ENCODE peak calls at places on chromosomes 2 and 18, in six cellular contexts. Y is transverse colon, R is K562, U is left ventricle myocardium inferior, S is mucosa of descending colon, X is GM23338. A is an unnamed sample. For H3K36me3, the result is how much of the 10 kb centered on the place peaks cover.

GRCh38 chr18:32271649-32272324 is 81.9 kb downstream of the MEP1B start:
- DNase-seq in S (no peak), X (peak), Y (peak), U (no peak), R (peak), A (peak)

GRCh38 chr2:230944123-230944653 is 19.1 kb upstream of the GPR55 start:
- DNase-seq in Y (no peak), U (no peak), R (no peak), X (no peak), S (no peak), A (no peak)

GRCh38 chr2:175036582-175037018 is 31.4 kb upstream of the CHN1 start:
- DNase-seq in X (peak), U (no peak), R (peak), Y (no peak), S (no peak), A (no peak)

GRCh38 chr18:9506046-9506792 is 30.9 kb downstream of the RALBP1 start:
- DNase-seq in U (no peak), R (no peak), Y (peak), S (no peak), X (peak), A (peak)

GRCh38 chr2:24886640-24887324 is 33.3 kb downstream of the ADCY3 start:
- DNase-seq in U (no peak), R (no peak), Y (no peak), X (no peak), S (no peak), A (no peak)

GRCh38 chr18:33051397-33051796 is 278.6 kb upstream of the KLHL14 start:
- DNase-seq in S (no peak), X (no peak), U (no peak), R (no peak), Y (no peak), A (no peak)

GRCh38 chr2:172462393-172463381 is 35.3 kb downstream of the ITGA6 start:
- DNase-seq in X (no peak), U (no peak), S (no peak), R (no peak), Y (peak), A (no peak)

GRCh38 chr2:128473175-128474013 is 154.7 kb upstream of the HS6ST1 start:
- DNase-seq in U (no peak), S (no peak), Y (peak), X (peak), R (no peak), A (no peak)

GRCh38 chr2:26605195-26605968 is 35.8 kb downstream of the CIB4 start:
- DNase-seq in Y (no peak), U (no peak), X (peak), S (no peak), R (peak), A (no peak)

GRCh38 chr2:180907731-180908130 is 72.7 kb upstream of the UBE2E3 start:
- DNase-seq in S (no peak), X (no peak), R (no peak), Y (no peak), U (no peak), A (no peak)

GRCh38 chr18:67875936-67876335 is 359.4 kb upstream of the DSEL start:
- DNase-seq in R (no peak), U (no peak), Y (no peak), X (no peak), S (no peak), A (no peak)

GRCh38 chr2:20207051-20207450 is 17.9 kb downstream of the SDC1 start:
- DNase-seq in U (no peak), Y (peak), S (no peak), X (no peak), R (no peak), A (no peak)

GRCh38 chr2:138433995-138434991 is 67.3 kb upstream of the SPOPL start:
- DNase-seq in X (peak), Y (no peak), R (peak), U (no peak), S (no peak), A (no peak)

GRCh38 chr2:148812306-148812705 is 62.7 kb upstream of the KIF5C start:
- DNase-seq in Y (peak), X (no peak), R (no peak), S (peak), U (peak), A (peak)

GRCh38 chr2:220188031-220188430 is 560.6 kb downstream of the SLC4A3 start:
- DNase-seq in U (no peak), S (no peak), X (no peak), R (no peak), Y (no peak), A (no peak)

GRCh38 chr18:9404565-9405060 is 70.0 kb downstream of the TWSG1 start:
- DNase-seq in U (no peak), X (no peak), R (peak), Y (no peak), S (no peak), A (peak)

GRCh38 chr2:8684885-8685696 is 3.2 kb downstream of the ID2 start:
- DNase-seq in U (peak), S (peak), R (peak), Y (peak), X (peak), A (peak)

GRCh38 chr2:120522151-120522751 is 176.3 kb downstream of the INHBB start:
- DNase-seq in S (no peak), Y (no peak), R (no peak), U (peak), X (no peak), A (no peak)

GRCh38 chr18:49898421-49898820 is 85.1 kb upstream of the ACAA2 start:
- DNase-seq in U (peak), Y (peak), X (peak), R (peak), S (no peak), A (no peak)

GRCh38 chr2:2876350-2877042 is 501.1 kb downstream of the EIPR1 start:
- DNase-seq in S (no peak), X (peak), Y (no peak), R (no peak), U (no peak), A (no peak)

GRCh38 chr18:48950536-48951447 is at the start of gene SMAD7:
- DNase-seq in R (peak), U (no peak), S (peak), X (no peak), Y (peak), A (peak)

GRCh38 chr2:118089015-118089800 is 937 bp downstream of the INSIG2 start:
- DNase-seq in U (no peak), Y (peak), S (no peak), R (peak), X (peak), A (peak)

GRCh38 chr2:71851094-71851755 is 296.4 kb downstream of the CYP26B1 start:
- DNase-seq in R (no peak), Y (no peak), S (no peak), U (peak), X (no peak), A (peak)

GRCh38 chr18:55228707-55229106 is 269.4 kb upstream of the CCDC68 start:
- DNase-seq in X (peak), S (no peak), Y (no peak), U (no peak), R (no peak), A (no peak)

GRCh38 chr2:237254369-237254861 is 159.5 kb downstream of the COL6A3 start:
- DNase-seq in Y (no peak), S (no peak), R (no peak), U (no peak), X (no peak), A (no peak)

GRCh38 chr2:18630941-18631340 is 41.6 kb upstream of the NT5C1B start:
- DNase-seq in S (no peak), Y (no peak), R (no peak), U (no peak), X (no peak), A (no peak)

GRCh38 chr18:3923750-3924149 is 473.8 kb downstream of the TGIF1 start:
- DNase-seq in U (no peak), R (no peak), S (no peak), Y (no peak), X (no peak), A (no peak)

GRCh38 chr2:102615620-102616436 is 3.5 kb upstream of the SLC9A2 start:
- DNase-seq in Y (peak), R (peak), S (peak), U (peak), X (peak), A (peak)

GRCh38 chr2:85551698-85552678 is 9.3 kb downstream of the GGCX start:
- DNase-seq in X (peak), S (peak), Y (peak), R (peak), U (peak), A (peak)

GRCh38 chr2:85978883-85979780 is 90.3 kb upstream of the ST3GAL5 start:
- DNase-seq in U (no peak), R (no peak), S (no peak), Y (no peak), X (no peak), A (no peak)

GRCh38 chr18:79896746-79897145 is 54.7 kb downstream of the SLC66A2 start:
- DNase-seq in U (no peak), X (no peak), S (no peak), Y (no peak), R (no peak), A (no peak)

GRCh38 chr2:144356402-144356801 is 163.5 kb downstream of the ZEB2 start:
- DNase-seq in X (no peak), S (no peak), R (no peak), Y (no peak), U (no peak), A (no peak)

GRCh38 chr18:4748975-4749374 is 293.9 kb upstream of the DLGAP1 start:
- DNase-seq in U (no peak), S (no peak), Y (no peak), X (no peak), R (no peak), A (no peak)

GRCh38 chr2:1561793-1562521 is 148.7 kb downstream of the TPO start:
- DNase-seq in Y (no peak), R (no peak), X (no peak), U (no peak), S (no peak), A (peak)

GRCh38 chr2:167487728-167488127 is 599.4 kb downstream of the XIRP2 start:
- DNase-seq in Y (no peak), R (no peak), S (no peak), U (no peak), X (no peak), A (no peak)

GRCh38 chr18:36460324-36460850 is 162.9 kb downstream of the FHOD3 start:
- DNase-seq in Y (no peak), S (no peak), R (no peak), X (no peak), U (no peak), A (no peak)

GRCh38 chr2:30421551-30422436 is 25.3 kb upstream of the LCLAT1 start:
- DNase-seq in R (no peak), U (no peak), Y (no peak), S (no peak), X (peak), A (no peak)

GRCh38 chr2:238138331-238139102 is at the start of gene KLHL30:
- DNase-seq in X (no peak), Y (no peak), S (no peak), U (peak), R (no peak), A (peak)

GRCh38 chr2:186531257-186531775 is 45.3 kb downstream of the ZC3H15 start:
- DNase-seq in R (no peak), U (no peak), S (no peak), Y (no peak), X (no peak), A (no peak)

GRCh38 chr2:222907790-222908431 is 47.1 kb downstream of the ACSL3 start:
- DNase-seq in Y (no peak), U (no peak), S (no peak), X (peak), R (no peak), A (no peak)

GRCh38 chr2:135150711-135151110 is 98.6 kb downstream of the RAB3GAP1 start:
- DNase-seq in R (no peak), X (no peak), S (no peak), Y (no peak), U (no peak), A (no peak)

GRCh38 chr2:135149251-135149650 is 97.2 kb downstream of the RAB3GAP1 start:
- DNase-seq in U (no peak), S (no peak), R (no peak), X (no peak), Y (no peak), A (no peak)

GRCh38 chr2:135152361-135152760 is 100.3 kb downstream of the RAB3GAP1 start:
- DNase-seq in X (no peak), Y (no peak), S (no peak), U (no peak), R (no peak), A (no peak)

GRCh38 chr2:135154962-135155361 is 102.9 kb downstream of the RAB3GAP1 start:
- DNase-seq in R (no peak), S (no peak), X (no peak), Y (no peak), U (no peak), A (no peak)

DNA sequence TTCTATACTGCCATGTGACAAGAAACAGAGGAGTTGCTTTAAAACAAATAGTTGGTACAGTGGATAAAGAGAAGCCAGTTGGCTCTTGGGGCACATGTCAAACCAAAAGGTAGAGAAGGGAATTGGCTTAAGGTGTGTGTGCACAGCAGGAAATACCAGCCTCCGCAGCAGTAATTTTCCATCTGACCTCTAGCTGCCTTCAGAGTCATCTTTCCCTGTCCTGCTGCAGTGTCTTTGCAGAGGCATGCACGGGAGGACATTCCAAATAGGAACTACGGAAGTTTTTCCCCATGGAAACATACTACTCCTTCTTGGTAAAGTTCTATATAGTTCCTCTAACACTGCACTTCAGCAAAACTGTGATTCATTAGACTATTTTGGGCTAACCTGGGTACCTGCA is 99.5 kb downstream of the RAB3GAP1 start:
- DNase-seq in Y (no peak), S (no peak), X (no peak), U (no peak), R (no peak), A (no peak)
- H3K36me3 ChIP-seq in Y (under half), S (under half), X (under half), U (half or more), R (half or more), A (under half)

DNA sequence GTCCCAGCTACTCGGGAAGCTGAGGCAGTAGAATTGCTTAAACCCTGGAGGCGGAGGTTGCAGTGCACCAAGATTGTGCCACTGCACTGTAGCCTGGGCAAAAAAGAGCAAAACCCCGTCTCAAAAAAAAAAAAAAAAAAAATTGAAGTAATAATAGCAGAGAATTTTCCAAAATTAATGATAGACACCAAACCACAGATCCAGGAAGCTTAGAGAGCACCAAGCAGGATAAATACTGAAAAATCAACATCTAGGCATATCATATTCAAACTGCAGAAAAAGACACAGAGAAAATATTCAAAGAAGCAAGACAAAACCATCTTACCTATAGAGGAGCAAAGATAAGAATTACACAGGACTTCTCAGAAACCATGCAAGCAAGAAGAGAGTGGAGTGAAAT is 33.5 kb downstream of the BUB1 start:
- DNase-seq in R (no peak), U (no peak), Y (no peak), S (no peak), X (no peak), A (no peak)
- H3K36me3 ChIP-seq in R (half or more), U (under half), Y (under half), S (under half), X (under half), A (under half)

GRCh38 chr18:54162431-54162830 is 62.0 kb downstream of the MBD2 start:
- DNase-seq in S (no peak), R (no peak), Y (no peak), U (no peak), X (no peak), A (no peak)
- H3K36me3 ChIP-seq in S (under half), R (half or more), Y (half or more), U (half or more), X (under half), A (half or more)

GRCh38 chr2:173720310-173720709 is 244.9 kb downstream of the SP3 start:
- DNase-seq in R (no peak), X (no peak), U (no peak), S (no peak), Y (no peak), A (no peak)
- H3K36me3 ChIP-seq in R (under half), X (under half), U (under half), S (under half), Y (under half), A (under half)

DNA sequence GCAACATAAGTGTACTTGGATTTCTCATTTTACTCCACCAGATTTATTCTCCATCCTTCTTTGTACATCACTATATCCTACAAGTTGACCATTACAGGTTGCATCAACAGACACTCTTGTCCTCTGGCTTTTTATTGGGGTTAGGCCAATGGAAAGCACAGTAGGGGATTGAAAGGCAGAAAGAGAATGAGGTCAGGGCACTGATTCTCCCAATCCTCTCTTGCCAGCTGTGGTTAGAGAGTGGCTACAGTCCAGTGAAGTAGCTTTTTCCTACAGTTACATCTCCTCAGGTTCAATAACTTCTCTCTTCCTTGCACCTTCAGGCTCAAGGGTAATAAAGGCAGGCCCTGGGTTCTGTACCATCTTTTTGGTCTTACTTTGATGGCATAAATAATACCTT is 20.2 kb upstream of the COL5A2 start:
- DNase-seq in X (no peak), Y (no peak), U (no peak), S (no peak), R (no peak), A (no peak)
- H3K36me3 ChIP-seq in X (under half), Y (under half), U (under half), S (under half), R (under half), A (under half)

DNA sequence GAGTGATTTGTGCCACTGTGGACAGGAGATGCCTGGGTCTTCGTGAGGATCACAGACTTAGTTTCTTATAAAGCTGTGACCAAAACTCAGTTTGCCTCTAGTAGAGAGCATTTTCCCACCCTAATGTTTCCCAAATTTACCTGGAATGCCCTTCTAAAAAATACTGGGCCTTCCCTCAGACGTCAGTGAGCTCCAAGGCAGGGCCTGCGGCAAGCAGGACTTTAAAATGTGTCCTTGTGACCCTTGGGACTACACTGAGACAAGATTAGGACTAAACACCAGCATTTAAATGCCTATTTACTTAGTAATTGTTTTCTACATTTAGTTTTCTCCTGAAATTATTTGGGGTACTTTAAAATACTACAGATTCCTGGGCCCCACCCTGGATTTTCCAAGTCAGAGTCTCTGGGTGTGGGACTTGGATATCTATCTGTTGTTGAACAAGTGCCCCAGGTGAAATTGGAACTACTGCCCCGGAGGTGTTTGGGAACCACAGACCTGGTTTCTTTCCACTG is 14.3 kb downstream of the GATA6 start:
- DNase-seq in U (no peak), Y (no peak), R (no peak), S (no peak), X (no peak), A (no peak)
- H3K36me3 ChIP-seq in U (half or more), Y (under half), R (under half), S (under half), X (under half), A (under half)